ENCODE peak calls at places on chromosomes 16 and 17, in seven cellular contexts. K is lower leg skin, L is MM.1S, Q is AG09309, X is ovary, F is colonic mucosa, R is psoas muscle. Y is an unnamed sample.

GRCh38 chr17:82528484-82529265 is 9.1 kb downstream of the FOXK2 start:
- DNase-seq in L (no peak), X (no peak), K (no peak), F (peak), Q (no peak), R (peak), Y (no peak)

GRCh38 chr16:24139282-24139681 is 116.9 kb upstream of the CACNG3 start:
- DNase-seq in L (no peak), R (no peak), Q (no peak), X (no peak), F (no peak), K (no peak), Y (no peak)

GRCh38 chr16:4805231-4805630 is 2.8 kb upstream of the ROGDI start:
- DNase-seq in Q (no peak), F (no peak), R (no peak), X (no peak), L (no peak), K (no peak), Y (no peak)

GRCh38 chr16:4935231-4935855 is 1.6 kb downstream of the PPL start:
- DNase-seq in L (no peak), K (peak), X (peak), R (peak), F (peak), Q (peak), Y (no peak)

GRCh38 chr17:31509095-31509804 is 117.8 kb downstream of the RAB11FIP4 start:
- DNase-seq in Q (no peak), R (peak), L (no peak), K (no peak), F (no peak), X (no peak), Y (no peak)

GRCh38 chr16:11413907-11414595 is 68.8 kb downstream of the RMI2 start:
- DNase-seq in L (no peak), X (no peak), F (no peak), R (no peak), K (no peak), Q (no peak), Y (no peak)

GRCh38 chr17:62617894-62618472 is 9.5 kb upstream of the MRC2 start:
- DNase-seq in L (no peak), Q (no peak), K (peak), X (no peak), R (no peak), F (no peak), Y (peak)

GRCh38 chr17:73342549-73343167 is 30.9 kb upstream of the CDC42EP4 start:
- DNase-seq in L (no peak), F (no peak), K (no peak), R (no peak), X (no peak), Q (no peak), Y (peak)

GRCh38 chr16:13070268-13070667 is 168.9 kb downstream of the SHISA9 start:
- DNase-seq in F (no peak), K (peak), R (no peak), L (no peak), Q (no peak), X (no peak), Y (no peak)

GRCh38 chr16:30747799-30748633 is at the start of gene PHKG2:
- DNase-seq in R (peak), L (peak), Q (peak), X (peak), F (peak), K (peak), Y (peak)
- TF ChIP-seq CTCF in R (no peak), L (no peak), Q (no peak), X (no peak), F (no peak), K (no peak), Y (no peak)

GRCh38 chr16:51365715-51366114 is 214.6 kb upstream of the SALL1 start:
- DNase-seq in L (no peak), R (no peak), F (no peak), K (no peak), Q (no peak), X (no peak), Y (no peak)
- H3K4me3 ChIP-seq in L (no peak), R (no peak), F (no peak), K (no peak), Q (no peak), X (no peak), Y (no peak)

DNA sequence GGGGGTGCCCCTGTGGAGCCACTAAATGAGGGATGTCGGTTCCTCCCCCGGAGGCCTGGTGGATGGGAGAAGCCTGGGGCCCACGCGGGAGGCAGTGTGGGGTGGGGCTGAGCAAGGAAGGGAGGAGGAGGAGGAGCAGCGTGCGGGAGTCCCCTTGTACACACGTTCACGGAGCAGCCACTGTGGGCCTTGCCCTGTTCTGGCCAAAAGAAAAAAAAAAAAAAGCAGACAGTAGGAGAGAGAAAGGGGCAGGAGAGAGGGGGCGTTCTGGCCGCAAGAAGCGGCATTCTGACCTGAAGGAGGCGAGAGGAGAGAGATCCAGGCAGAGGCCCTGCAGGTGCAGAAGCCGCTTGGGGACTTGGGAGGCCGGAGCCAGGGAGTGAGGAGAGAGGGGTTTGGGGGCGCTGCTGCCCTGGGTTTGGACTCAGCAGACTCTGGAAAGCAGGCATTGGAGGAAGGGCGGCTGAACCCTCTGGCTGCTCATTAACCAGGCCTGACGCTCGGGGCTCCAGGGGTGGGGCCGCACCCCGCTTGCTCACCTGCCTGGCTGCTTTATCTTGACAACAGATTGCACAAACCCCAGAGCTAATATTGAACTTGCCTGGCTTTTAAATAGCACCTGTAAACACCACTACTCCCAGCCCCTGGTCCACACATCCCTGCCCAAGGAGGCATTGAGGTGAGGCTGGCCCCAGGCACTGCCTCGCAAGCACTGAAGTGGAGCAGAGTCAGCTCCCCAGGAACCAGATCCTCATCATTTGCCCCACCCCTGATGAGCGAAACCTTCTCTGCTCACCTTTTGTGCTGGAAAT is 190.5 kb upstream of the GSE1 start:
- DNase-seq in R (peak), X (peak), L (no peak), Q (no peak), K (peak), F (peak), Y (peak)
- TF ChIP-seq CTCF in R (no peak), X (no peak), L (no peak), Q (no peak), K (no peak), F (no peak), Y (no peak)

DNA sequence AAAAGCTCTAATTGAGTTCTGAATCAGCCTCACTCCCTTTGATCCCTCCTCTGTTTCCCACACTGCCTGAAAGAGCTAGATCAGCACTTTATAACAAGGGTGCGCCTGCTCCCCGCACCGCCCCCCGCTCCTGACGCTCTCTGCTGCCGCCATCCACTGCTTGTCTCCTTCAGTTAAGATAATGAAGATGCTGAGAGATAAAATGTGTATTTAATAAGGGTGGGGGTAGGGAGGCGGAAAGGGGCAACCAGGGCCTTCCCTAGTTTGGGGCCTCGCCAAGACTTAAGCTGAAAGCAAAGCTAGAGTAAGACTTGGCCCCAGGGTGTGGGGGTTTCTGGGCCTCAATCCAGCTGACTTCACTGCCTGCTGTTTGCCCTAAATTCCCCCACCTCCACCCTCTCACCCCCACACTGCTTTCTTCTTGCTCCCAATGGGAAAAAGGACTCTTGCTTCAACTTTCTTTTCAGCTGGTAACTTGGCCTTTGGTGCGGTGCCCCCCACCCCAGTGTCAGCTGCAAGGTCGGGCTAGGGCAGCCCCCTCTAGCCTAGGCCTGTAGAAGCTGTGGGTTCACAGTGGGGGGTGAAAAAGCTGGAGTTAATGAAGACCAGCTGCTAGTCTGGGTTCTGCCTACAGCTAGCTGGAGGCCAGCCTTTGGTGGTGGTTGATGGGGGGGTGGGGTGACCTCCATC is 1.8 kb upstream of the RARA start:
- DNase-seq in R (no peak), K (peak), Q (no peak), X (peak), F (peak), L (no peak), Y (peak)
- H3K4me3 ChIP-seq in R (no peak), K (no peak), Q (no peak), X (no peak), F (no peak), L (no peak), Y (no peak)

GRCh38 chr17:19785854-19786253 is 37.8 kb upstream of the ALDH3A1 start:
- DNase-seq in L (no peak), X (no peak), Q (no peak), R (no peak), K (no peak), F (no peak), Y (peak)
- TF ChIP-seq CTCF in L (no peak), X (no peak), Q (no peak), R (no peak), K (no peak), F (no peak), Y (peak)